ENCODE peak calls at places on chromosomes 6 and 20, in nine cellular contexts. B, Q, W, N, F, J, A, C and X are unnamed samples. For H3K36me3, the result is how much of the 10 kb centered on the place peaks cover.

GRCh38 chr6:16345449-16346330 is 107.3 kb downstream of the GMPR start:
- DNase-seq in Q (no peak), J (no peak), C (peak), A (peak), B (peak), N (no peak), F (peak), W (no peak), X (no peak)

GRCh38 chr6:161828355-161828754 is 554.5 kb upstream of the AGPAT4 start:
- DNase-seq in W (no peak), B (no peak), F (no peak), A (no peak), J (no peak), C (no peak), N (no peak), Q (no peak), X (no peak)

GRCh38 chr20:15862178-15862577 is 711.1 kb downstream of the KIF16B start:
- DNase-seq in Q (no peak), N (no peak), B (no peak), F (no peak), W (no peak), A (no peak), C (no peak), J (no peak), X (no peak)

GRCh38 chr6:159602370-159603185 is 90.5 kb downstream of the SOD2 start:
- DNase-seq in N (no peak), Q (no peak), F (no peak), A (no peak), C (no peak), W (no peak), B (no peak), J (no peak), X (no peak)

GRCh38 chr6:75579951-75580350 is 21.7 kb upstream of the SENP6 start:
- DNase-seq in F (no peak), J (no peak), C (no peak), B (no peak), W (no peak), N (no peak), A (peak), Q (no peak), X (no peak)

GRCh38 chr6:88983532-88983931 is 20.1 kb upstream of the RNGTT start:
- DNase-seq in F (no peak), J (no peak), B (no peak), Q (no peak), N (peak), A (peak), W (no peak), C (peak), X (no peak)

GRCh38 chr6:94559829-94560537 is 1017.4 kb upstream of the MANEA start:
- DNase-seq in N (no peak), F (no peak), A (no peak), J (no peak), Q (no peak), C (no peak), W (no peak), B (no peak), X (no peak)

GRCh38 chr6:99592900-99593299 is 13.7 kb upstream of the PRDM13 start:
- DNase-seq in B (no peak), C (no peak), A (peak), Q (no peak), N (no peak), W (no peak), F (no peak), J (no peak), X (no peak)

GRCh38 chr6:6891949-6892461 is 215.8 kb upstream of the RREB1 start:
- DNase-seq in J (no peak), Q (no peak), B (no peak), N (no peak), W (no peak), C (no peak), A (peak), F (no peak), X (no peak)

GRCh38 chr6:43193929-43194328 is 11.9 kb downstream of the CUL9 start:
- DNase-seq in C (no peak), A (no peak), W (no peak), B (no peak), F (no peak), Q (no peak), J (no peak), N (no peak), X (no peak)

GRCh38 chr6:31272856-31273626 is 1.1 kb upstream of the HLA-C start:
- DNase-seq in Q (no peak), N (no peak), A (no peak), F (no peak), J (no peak), C (no peak), W (no peak), B (no peak), X (no peak)
- H3K4me3 ChIP-seq in Q (peak), N (no peak), A (no peak), F (peak), J (peak), C (no peak), W (no peak), B (no peak), X (peak)

GRCh38 chr6:33689879-33690278 is 21.6 kb downstream of the UQCC2 start:
- DNase-seq in A (no peak), W (no peak), N (no peak), C (no peak), B (peak), J (no peak), Q (no peak), F (no peak), X (no peak)

GRCh38 chr6:33688006-33688405 is 23.5 kb downstream of the UQCC2 start:
- DNase-seq in W (no peak), J (no peak), F (no peak), A (no peak), N (no peak), B (peak), C (no peak), Q (no peak), X (no peak)

GRCh38 chr6:33688451-33689147 is 22.9 kb downstream of the UQCC2 start:
- DNase-seq in C (no peak), Q (no peak), J (no peak), A (no peak), W (no peak), F (no peak), N (no peak), B (no peak), X (no peak)

GRCh38 chr6:33690766-33691165 is 20.7 kb downstream of the UQCC2 start:
- DNase-seq in B (peak), J (no peak), F (no peak), C (no peak), A (no peak), W (no peak), Q (no peak), N (no peak), X (no peak)

DNA sequence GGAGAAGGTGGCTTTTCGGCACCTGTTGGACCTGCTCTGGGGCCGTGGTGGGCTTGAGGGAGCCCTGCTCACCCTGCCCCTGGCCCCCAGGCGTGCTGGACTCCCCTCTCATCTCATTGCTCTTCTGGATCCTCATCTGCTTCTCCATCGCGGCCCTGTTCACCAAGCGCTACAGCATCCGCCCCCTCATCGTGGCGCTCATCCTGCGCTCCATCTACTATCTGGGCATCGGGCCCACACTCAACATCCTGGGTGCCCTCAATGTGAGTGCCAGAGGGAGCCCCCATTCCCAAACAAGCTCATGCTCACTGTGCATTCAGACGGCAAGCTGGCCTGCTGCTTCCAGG is 22.4 kb downstream of the UQCC2 start:
- DNase-seq in N (no peak), B (no peak), J (no peak), Q (no peak), W (no peak), A (no peak), C (no peak), F (no peak), X (no peak)
- H3K36me3 ChIP-seq in N (under half), B (under half), J (half or more), Q (half or more), W (under half), A (half or more), C (under half), F (under half), X (under half)

DNA sequence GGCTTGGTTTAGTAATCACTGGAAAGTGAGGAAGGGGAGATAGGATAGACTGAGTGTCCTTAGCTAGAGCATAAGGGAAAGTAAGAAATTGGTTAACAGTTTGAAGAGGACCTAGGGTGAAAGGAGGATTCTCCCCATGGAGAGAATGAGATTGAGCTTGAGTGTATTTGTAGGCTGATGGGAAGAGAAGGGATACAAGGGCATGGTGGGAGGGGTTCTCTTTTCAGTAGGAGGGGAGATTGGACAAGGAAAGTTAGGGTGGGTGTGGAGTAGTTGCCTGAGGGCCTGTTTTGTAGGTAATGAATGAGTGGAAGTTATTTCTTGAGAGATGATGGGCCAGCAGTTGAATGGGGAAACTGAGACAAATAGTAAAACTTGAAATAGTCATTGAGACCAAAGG is 1.9 kb downstream of the TRMT11 start:
- DNase-seq in A (no peak), N (no peak), Q (no peak), W (no peak), J (no peak), C (no peak), B (no peak), F (no peak), X (no peak)
- H3K4me3 ChIP-seq in A (no peak), N (no peak), Q (no peak), W (no peak), J (no peak), C (no peak), B (no peak), F (no peak), X (no peak)

GRCh38 chr6:151096691-151097090 is 143.1 kb upstream of the AKAP12 start:
- DNase-seq in A (peak), C (peak), B (no peak), F (no peak), Q (no peak), J (no peak), N (no peak), W (no peak), X (no peak)
- H3K36me3 ChIP-seq in A (under half), C (under half), B (under half), F (under half), Q (under half), J (under half), N (under half), W (under half), X (under half)

GRCh38 chr20:39111359-39112195 is 149.4 kb downstream of the DHX35 start:
- DNase-seq in N (no peak), J (no peak), C (no peak), B (no peak), A (no peak), W (no peak), F (no peak), Q (no peak), X (no peak)
- H3K4me3 ChIP-seq in N (no peak), J (no peak), C (no peak), B (no peak), A (no peak), W (no peak), F (no peak), Q (no peak), X (no peak)

GRCh38 chr6:150306290-150306689 is 62.5 kb upstream of the IYD start:
- DNase-seq in J (no peak), A (no peak), N (no peak), C (no peak), W (no peak), Q (no peak), B (no peak), F (no peak), X (no peak)

GRCh38 chr6:150310539-150310938 is 58.3 kb upstream of the IYD start:
- DNase-seq in B (no peak), N (no peak), F (no peak), C (no peak), A (peak), J (no peak), Q (no peak), W (no peak), X (no peak)

GRCh38 chr6:150307520-150307919 is 61.3 kb upstream of the IYD start:
- DNase-seq in F (no peak), N (no peak), W (no peak), J (no peak), B (no peak), Q (no peak), A (no peak), C (no peak), X (no peak)

GRCh38 chr6:150312395-150312794 is 56.4 kb upstream of the IYD start:
- DNase-seq in Q (no peak), J (no peak), C (no peak), B (no peak), F (no peak), W (no peak), A (peak), N (no peak), X (no peak)

DNA sequence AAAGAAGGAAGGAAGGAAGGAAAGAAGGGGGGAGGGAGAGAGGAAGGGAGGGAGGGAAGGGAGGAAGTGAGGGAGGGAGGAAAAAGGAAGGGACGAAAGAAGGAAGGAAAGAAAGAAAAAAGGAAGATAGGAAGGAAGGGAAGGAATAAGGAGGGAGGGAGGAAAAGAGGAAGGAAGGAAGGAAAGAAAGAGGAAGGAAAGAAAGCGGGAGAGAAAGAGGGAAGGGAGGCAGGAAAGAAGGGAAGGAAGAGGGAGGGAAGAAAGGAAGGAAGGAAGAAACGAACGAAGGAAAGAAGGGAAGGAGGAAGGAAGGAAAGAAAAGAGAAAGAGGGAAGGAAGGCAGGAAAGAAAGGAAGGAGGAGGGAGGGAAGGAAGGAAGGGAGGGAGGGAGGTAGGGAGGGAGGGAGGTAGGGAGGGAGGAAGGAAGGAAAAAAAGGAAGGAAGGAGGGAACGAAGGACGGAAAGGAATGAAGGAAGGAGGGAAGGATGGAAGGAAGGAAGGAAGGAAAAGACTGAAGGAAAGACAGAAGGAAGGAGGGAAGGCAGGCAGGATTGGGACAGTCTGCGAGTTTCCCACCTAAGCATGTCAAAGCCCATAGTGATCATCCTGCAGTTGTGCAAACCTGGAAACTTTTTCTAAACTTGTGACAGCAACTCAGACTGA is 59.9 kb upstream of the IYD start:
- DNase-seq in C (no peak), Q (no peak), J (no peak), N (no peak), W (no peak), B (no peak), F (no peak), A (no peak), X (no peak)
- H3K36me3 ChIP-seq in C (under half), Q (under half), J (under half), N (under half), W (under half), B (under half), F (under half), A (under half), X (under half)

DNA sequence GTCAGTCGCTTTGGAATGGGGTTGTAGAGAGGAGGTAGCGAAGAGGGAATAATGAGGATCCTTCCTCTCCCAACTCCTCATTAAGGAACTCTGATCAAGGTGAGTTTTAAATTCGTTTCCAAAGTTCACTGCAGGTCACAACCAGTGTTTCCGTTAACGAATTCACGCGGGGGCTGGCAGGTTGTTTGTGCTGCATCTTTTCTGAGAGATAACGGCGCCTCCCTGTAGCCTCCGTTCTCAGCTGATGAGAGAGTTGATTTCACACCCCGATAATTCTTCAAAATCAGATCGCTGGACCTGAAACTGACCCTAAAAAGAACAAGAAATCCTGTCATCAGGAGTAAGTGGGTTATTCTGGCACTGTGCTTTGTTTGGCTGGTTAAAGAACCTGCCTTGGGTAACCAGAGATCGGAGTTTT is 33.2 kb upstream of the BTN3A2 start:
- DNase-seq in N (no peak), C (no peak), Q (no peak), J (no peak), W (no peak), F (no peak), A (no peak), B (no peak), X (no peak)
- H3K4me3 ChIP-seq in N (peak), C (peak), Q (no peak), J (peak), W (no peak), F (no peak), A (peak), B (peak), X (no peak)

GRCh38 chr6:30707281-30707850 is 9.7 kb downstream of the MDC1 start:
- DNase-seq in Q (no peak), A (peak), F (no peak), B (no peak), N (no peak), W (no peak), C (no peak), J (no peak), X (no peak)
- H3K36me3 ChIP-seq in Q (under half), A (under half), F (under half), B (under half), N (under half), W (under half), C (under half), J (half or more), X (half or more)

DNA sequence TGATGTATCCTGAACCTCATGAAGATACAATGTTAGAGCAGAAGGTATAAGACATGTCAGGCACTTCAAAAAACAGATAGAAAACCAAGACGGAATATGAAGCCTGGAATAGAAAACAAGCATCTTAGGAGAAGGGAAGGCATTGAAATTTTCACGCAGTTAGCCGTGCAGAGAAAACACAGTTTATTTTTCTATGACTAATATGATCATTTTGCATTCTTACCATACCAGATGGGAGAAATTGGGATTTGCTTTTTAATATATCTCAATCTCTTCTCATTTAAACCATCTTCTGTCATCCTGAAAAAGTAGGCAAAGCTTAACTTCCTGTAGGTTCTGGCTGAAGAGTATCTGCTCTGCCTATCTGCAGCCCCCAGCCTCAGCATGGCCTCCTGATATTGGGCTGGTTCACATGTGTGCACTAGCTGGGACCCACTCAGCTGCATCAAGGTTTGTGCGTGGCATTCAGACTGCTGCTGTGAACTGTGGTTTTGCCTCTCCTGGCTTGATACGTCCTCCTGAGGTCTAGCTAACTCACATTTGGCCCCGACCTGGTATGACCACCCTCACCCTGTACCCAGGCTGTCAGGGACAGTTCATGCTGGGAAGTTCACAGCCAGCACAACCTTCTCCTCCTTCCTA is 392.5 kb upstream of the SASH1 start:
- DNase-seq in W (no peak), A (no peak), Q (no peak), C (peak), B (no peak), N (no peak), F (no peak), J (no peak), X (no peak)
- H3K4me3 ChIP-seq in W (no peak), A (no peak), Q (no peak), C (no peak), B (no peak), N (no peak), F (no peak), J (no peak), X (no peak)

GRCh38 chr6:7960141-7960540 is 49.6 kb upstream of the TXNDC5 start:
- DNase-seq in J (no peak), F (no peak), A (no peak), C (no peak), W (no peak), Q (no peak), N (no peak), B (no peak), X (no peak)

GRCh38 chr6:7959453-7959852 is 48.9 kb upstream of the TXNDC5 start:
- DNase-seq in F (no peak), N (no peak), Q (no peak), W (no peak), B (no peak), J (no peak), A (no peak), C (no peak), X (no peak)

GRCh38 chr6:7958464-7958863 is 47.9 kb upstream of the TXNDC5 start:
- DNase-seq in J (no peak), C (no peak), N (no peak), A (no peak), Q (no peak), F (no peak), W (no peak), B (no peak), X (no peak)

GRCh38 chr6:7953753-7954152 is 43.2 kb upstream of the TXNDC5 start:
- DNase-seq in N (no peak), B (no peak), Q (no peak), W (no peak), C (no peak), J (no peak), F (no peak), A (no peak), X (no peak)

GRCh38 chr6:7954477-7955200 is 44.1 kb upstream of the TXNDC5 start:
- DNase-seq in W (no peak), B (no peak), A (no peak), F (no peak), N (no peak), J (no peak), C (no peak), Q (no peak), X (no peak)
- H3K36me3 ChIP-seq in W (under half), B (under half), A (under half), F (under half), N (under half), J (under half), C (under half), Q (under half), X (under half)